ENCODE peak calls at places on chromosome 18, in six cellular contexts. One of them, this sample, is unnamed.

GRCh38 chr18:407168-407567 is 93.3 kb downstream of the COLEC12 start:
- DNase-seq in stomach: no peak
- DNase-seq in sigmoid colon: no peak
- DNase-seq in tibial nerve: no peak
- DNase-seq in HepG2: no peak
- DNase-seq in K562: no peak
- DNase-seq in this sample: no peak

GRCh38 chr18:55269632-55270031 is 310.4 kb upstream of the CCDC68 start:
- DNase-seq in stomach: no peak
- DNase-seq in sigmoid colon: no peak
- DNase-seq in tibial nerve: no peak
- DNase-seq in HepG2: no peak
- DNase-seq in K562: no peak
- DNase-seq in this sample: no peak

GRCh38 chr18:58101291-58101706 is 57.3 kb downstream of the NEDD4L start:
- DNase-seq in stomach: no peak
- DNase-seq in sigmoid colon: no peak
- DNase-seq in tibial nerve: no peak
- DNase-seq in HepG2: no peak
- DNase-seq in K562: no peak
- DNase-seq in this sample: no peak

GRCh38 chr18:73563345-73563744 is 584.3 kb downstream of the FBXO15 start:
- DNase-seq in stomach: no peak
- DNase-seq in sigmoid colon: no peak
- DNase-seq in tibial nerve: no peak
- DNase-seq in HepG2: no peak
- DNase-seq in K562: no peak
- DNase-seq in this sample: no peak

GRCh38 chr18:36099311-36099710 is 29.8 kb downstream of the SLC39A6 start:
- DNase-seq in stomach: no peak
- DNase-seq in sigmoid colon: no peak
- DNase-seq in tibial nerve: no peak
- DNase-seq in HepG2: no peak
- DNase-seq in K562: no peak
- DNase-seq in this sample: no peak

GRCh38 chr18:66792466-66792865 is 188.6 kb upstream of the CDH19 start:
- DNase-seq in stomach: no peak
- DNase-seq in sigmoid colon: no peak
- DNase-seq in tibial nerve: no peak
- DNase-seq in HepG2: no peak
- DNase-seq in K562: no peak
- DNase-seq in this sample: no peak

GRCh38 chr18:32803571-32803970 is 30.7 kb upstream of the KLHL14 start:
- DNase-seq in stomach: no peak
- DNase-seq in sigmoid colon: no peak
- DNase-seq in tibial nerve: no peak
- DNase-seq in HepG2: peak; percentile 99
- DNase-seq in K562: no peak
- DNase-seq in this sample: no peak

GRCh38 chr18:79470547-79470946 is 74.8 kb downstream of the NFATC1 start:
- DNase-seq in stomach: no peak
- DNase-seq in sigmoid colon: no peak
- DNase-seq in tibial nerve: no peak
- DNase-seq in HepG2: no peak
- DNase-seq in K562: no peak
- DNase-seq in this sample: no peak

GRCh38 chr18:36372902-36373301 is 75.4 kb downstream of the FHOD3 start:
- DNase-seq in stomach: no peak
- DNase-seq in sigmoid colon: no peak
- DNase-seq in tibial nerve: no peak
- DNase-seq in HepG2: no peak
- DNase-seq in K562: no peak
- DNase-seq in this sample: no peak

GRCh38 chr18:8140841-8141501 is 468.3 kb upstream of the RAB12 start:
- DNase-seq in stomach: no peak
- DNase-seq in sigmoid colon: peak; percentile 77
- DNase-seq in tibial nerve: peak; percentile 33
- DNase-seq in HepG2: no peak
- DNase-seq in K562: peak; percentile 36
- DNase-seq in this sample: peak; percentile 10

GRCh38 chr18:59779979-59780378 is 82.8 kb upstream of the CCBE1 start:
- DNase-seq in stomach: no peak
- DNase-seq in sigmoid colon: no peak
- DNase-seq in tibial nerve: no peak
- DNase-seq in HepG2: no peak
- DNase-seq in K562: no peak
- DNase-seq in this sample: no peak

GRCh38 chr18:56869189-56869777 is 218.1 kb downstream of the WDR7 start:
- DNase-seq in stomach: no peak
- DNase-seq in sigmoid colon: no peak
- DNase-seq in tibial nerve: no peak
- DNase-seq in HepG2: peak; percentile 32
- DNase-seq in K562: peak; percentile 4
- DNase-seq in this sample: no peak

GRCh38 chr18:37541517-37541916 is 24.1 kb downstream of the CELF4 start:
- DNase-seq in stomach: no peak
- DNase-seq in sigmoid colon: no peak
- DNase-seq in tibial nerve: no peak
- DNase-seq in HepG2: no peak
- DNase-seq in K562: no peak
- DNase-seq in this sample: no peak

GRCh38 chr18:76491801-76492668 is 3.0 kb downstream of the ZNF516 start:
- DNase-seq in stomach: peak; percentile 43
- DNase-seq in sigmoid colon: peak; percentile 77
- DNase-seq in tibial nerve: peak; percentile 37
- DNase-seq in HepG2: no peak
- DNase-seq in K562: no peak
- DNase-seq in this sample: peak; percentile 53

GRCh38 chr18:30487962-30488361 is 554.6 kb downstream of the DSC3 start:
- DNase-seq in stomach: no peak
- DNase-seq in sigmoid colon: no peak
- DNase-seq in tibial nerve: no peak
- DNase-seq in HepG2: no peak
- DNase-seq in K562: no peak
- DNase-seq in this sample: no peak

GRCh38 chr18:77030201-77030600 is 102.4 kb downstream of the MBP start:
- DNase-seq in stomach: no peak
- DNase-seq in sigmoid colon: no peak
- DNase-seq in tibial nerve: no peak
- DNase-seq in HepG2: no peak
- DNase-seq in K562: no peak
- DNase-seq in this sample: no peak

GRCh38 chr18:79323471-79323870 is 72.3 kb upstream of the NFATC1 start:
- DNase-seq in stomach: no peak
- DNase-seq in sigmoid colon: no peak
- DNase-seq in tibial nerve: no peak
- DNase-seq in HepG2: no peak
- DNase-seq in K562: no peak
- DNase-seq in this sample: no peak

GRCh38 chr18:65567372-65567771 is 183.4 kb upstream of the CDH7 start:
- DNase-seq in stomach: no peak
- DNase-seq in sigmoid colon: no peak
- DNase-seq in tibial nerve: no peak
- DNase-seq in HepG2: peak; percentile 7
- DNase-seq in K562: no peak
- DNase-seq in this sample: no peak

GRCh38 chr18:70463085-70463484 is 174.2 kb downstream of the SOCS6 start:
- DNase-seq in stomach: no peak
- DNase-seq in sigmoid colon: no peak
- DNase-seq in tibial nerve: no peak
- DNase-seq in HepG2: no peak
- DNase-seq in K562: no peak
- DNase-seq in this sample: no peak

DNA sequence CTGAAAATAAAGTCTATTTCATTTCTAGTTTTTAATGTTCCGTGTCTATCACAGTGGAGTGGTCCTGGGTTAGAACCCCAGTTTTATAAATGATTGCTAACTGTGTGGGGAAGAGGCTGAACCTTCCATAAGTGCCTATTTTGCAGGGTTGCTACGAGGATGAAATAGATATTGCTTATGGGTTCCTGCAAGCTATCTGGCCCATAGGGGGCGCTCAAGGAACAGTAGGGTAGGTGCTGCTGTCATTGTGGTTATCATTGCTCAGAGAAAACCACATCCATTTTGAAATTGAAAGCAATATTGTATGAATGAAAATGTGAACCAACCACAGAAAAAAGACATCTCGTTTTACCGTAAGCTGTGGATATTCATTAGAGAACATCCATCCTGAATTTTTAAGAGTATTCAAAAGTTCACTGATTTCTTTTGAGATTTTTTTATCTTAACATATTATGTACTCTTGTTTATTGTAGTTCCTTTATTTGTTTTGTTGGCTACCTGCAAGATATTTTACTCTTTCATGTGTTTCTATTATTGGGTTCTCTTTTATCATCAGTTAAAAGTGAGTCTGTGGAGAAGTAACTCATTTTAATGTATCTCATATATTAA is 261.6 kb downstream of the NAPG start:
- DNase-seq in stomach: peak; percentile 77
- DNase-seq in sigmoid colon: peak; percentile 81
- DNase-seq in tibial nerve: peak; percentile 94
- DNase-seq in HepG2: peak; percentile 73
- DNase-seq in K562: peak; percentile 64
- DNase-seq in this sample: peak; percentile 78
- TF ChIP-seq EP300 in stomach: no peak
- TF ChIP-seq EP300 in sigmoid colon: no peak
- TF ChIP-seq EP300 in tibial nerve: no peak
- TF ChIP-seq EP300 in HepG2: no peak
- TF ChIP-seq EP300 in K562: no peak
- TF ChIP-seq EP300 in this sample: no peak

DNA sequence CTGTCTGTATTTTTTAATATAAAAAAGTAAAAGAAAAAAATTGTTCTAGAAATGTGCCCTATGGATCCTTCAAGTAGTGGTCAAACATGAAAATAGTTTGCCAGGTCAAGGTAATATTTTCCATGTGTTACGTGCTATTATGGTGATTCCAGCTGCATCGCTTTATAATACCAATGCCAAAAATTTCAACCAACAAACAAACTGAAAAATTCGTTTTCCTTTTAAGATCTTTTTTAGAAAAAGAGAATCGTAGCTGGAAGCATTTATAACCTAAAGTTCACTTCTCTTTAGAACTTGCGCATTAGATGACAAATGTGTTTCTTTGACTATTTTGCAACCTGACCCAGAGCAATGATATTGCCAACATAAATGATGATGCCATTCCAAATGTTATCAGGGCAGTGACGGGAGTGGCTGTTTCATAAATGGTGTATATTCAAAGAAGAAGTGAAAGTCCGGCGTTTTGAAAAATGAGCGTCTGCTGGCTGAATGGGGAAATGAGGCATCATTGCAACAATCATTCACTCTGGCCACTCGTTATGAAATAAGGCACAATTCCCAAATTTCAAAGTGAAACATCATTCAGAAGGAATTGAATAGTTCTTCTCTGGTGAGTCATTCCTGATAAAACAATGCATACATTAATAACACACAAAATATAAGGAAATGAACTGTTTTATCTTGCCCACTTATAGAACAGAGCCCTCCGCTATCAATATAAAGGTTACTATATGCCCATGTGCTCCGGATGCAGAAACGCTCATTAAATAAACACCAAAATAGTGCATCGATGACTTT is 297.4 kb downstream of the TGIF1 start:
- DNase-seq in stomach: no peak
- DNase-seq in sigmoid colon: no peak
- DNase-seq in tibial nerve: peak; percentile 58
- DNase-seq in HepG2: no peak
- DNase-seq in K562: no peak
- DNase-seq in this sample: no peak
- H3K27ac ChIP-seq in stomach: no peak overlapping the region
- H3K27ac ChIP-seq in sigmoid colon: no peak overlapping the region
- H3K27ac ChIP-seq in tibial nerve: peak overlapping the region; percentile 53
- H3K27ac ChIP-seq in HepG2: no peak overlapping the region
- H3K27ac ChIP-seq in K562: no peak overlapping the region
- H3K27ac ChIP-seq in this sample: no peak overlapping the region

GRCh38 chr18:22169889-22170420 is 566 bp downstream of the GATA6 start:
- DNase-seq in stomach: no peak
- DNase-seq in sigmoid colon: no peak
- DNase-seq in tibial nerve: no peak
- DNase-seq in HepG2: peak; percentile 7
- DNase-seq in K562: no peak
- DNase-seq in this sample: no peak
- H3K27me3 ChIP-seq in stomach: peaks cover 72% of the 10 kb centered on the region
- H3K27me3 ChIP-seq in sigmoid colon: peaks cover 51% of the 10 kb centered on the region
- H3K27me3 ChIP-seq in tibial nerve: peaks cover 95% of the 10 kb centered on the region
- H3K27me3 ChIP-seq in HepG2: no peaks in the 10 kb centered on the region
- H3K27me3 ChIP-seq in K562: peaks cover 40% of the 10 kb centered on the region
- H3K27me3 ChIP-seq in this sample: peaks cover 98% of the 10 kb centered on the region

DNA sequence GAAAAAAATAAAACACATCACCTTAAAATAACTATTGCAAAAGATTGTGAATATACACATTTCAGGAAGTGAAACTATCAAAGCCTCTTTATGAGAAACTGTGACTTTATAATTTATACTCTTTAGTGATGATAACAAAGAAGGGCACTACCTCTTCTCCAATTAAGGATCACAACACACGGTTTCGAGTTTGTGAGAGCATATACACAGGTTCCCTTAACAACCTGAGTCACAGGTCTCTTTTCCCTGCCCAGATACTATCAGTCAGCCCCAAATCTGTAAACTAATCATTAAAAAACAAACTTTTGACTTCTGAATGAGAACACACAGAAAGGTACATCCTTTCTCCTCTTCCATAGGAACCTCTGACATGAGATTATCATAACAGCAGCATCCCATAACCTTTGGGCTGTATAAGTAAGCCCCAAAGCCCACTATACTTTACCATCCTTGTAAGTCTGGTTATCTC is 44.9 kb downstream of the PTPN2 start:
- DNase-seq in stomach: no peak
- DNase-seq in sigmoid colon: no peak
- DNase-seq in tibial nerve: no peak
- DNase-seq in HepG2: no peak
- DNase-seq in K562: no peak
- DNase-seq in this sample: no peak
- TF ChIP-seq EP300 in stomach: no peak
- TF ChIP-seq EP300 in sigmoid colon: no peak
- TF ChIP-seq EP300 in tibial nerve: no peak
- TF ChIP-seq EP300 in HepG2: no peak
- TF ChIP-seq EP300 in K562: no peak
- TF ChIP-seq EP300 in this sample: no peak

DNA sequence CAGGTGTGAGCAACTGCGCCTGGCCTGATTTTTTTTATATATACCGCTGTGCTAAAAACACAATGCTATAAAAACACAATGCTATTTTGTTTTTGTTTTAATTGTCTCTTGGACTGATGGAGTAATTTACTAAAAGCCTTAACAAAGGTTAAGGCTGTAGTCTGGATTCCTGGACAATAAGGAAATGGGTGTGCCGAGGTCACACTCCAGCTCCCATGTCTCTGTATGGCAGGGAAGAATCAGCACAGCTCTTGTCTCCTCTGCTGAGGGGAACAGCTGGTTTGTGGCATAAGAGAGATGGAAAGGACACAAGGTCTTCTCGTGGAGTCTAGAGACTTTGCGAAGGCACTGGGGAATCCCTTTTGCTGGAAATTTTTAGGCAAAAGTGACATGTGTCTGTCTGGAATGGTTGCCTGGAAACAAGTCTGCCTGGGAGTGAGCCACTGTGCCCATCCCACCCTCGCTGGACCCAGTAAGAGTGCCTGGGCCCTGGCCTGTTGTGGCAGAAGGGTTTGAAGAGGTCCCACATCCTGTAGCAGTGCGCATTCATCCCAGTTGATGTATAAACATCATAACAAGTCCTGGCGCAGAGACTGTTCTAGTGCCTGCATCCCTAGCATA is 73.1 kb downstream of the MAPK4 start:
- DNase-seq in stomach: no peak
- DNase-seq in sigmoid colon: peak; percentile 55
- DNase-seq in tibial nerve: no peak
- DNase-seq in HepG2: no peak
- DNase-seq in K562: no peak
- DNase-seq in this sample: peak; percentile 48
- H3K27ac ChIP-seq in stomach: peak overlapping the region; percentile 28
- H3K27ac ChIP-seq in sigmoid colon: no peak overlapping the region
- H3K27ac ChIP-seq in tibial nerve: no peak overlapping the region
- H3K27ac ChIP-seq in HepG2: no peak overlapping the region
- H3K27ac ChIP-seq in K562: no peak overlapping the region
- H3K27ac ChIP-seq in this sample: peak overlapping the region; percentile 34

This sample was measured in transverse colon.